ENCODE peak calls at places on chromosomes 4 and X, in seven cellular contexts. One of them, this sample, is unnamed.
A peak's percentile ranks its signal among the peaks of the same experiment; 100 is the strongest.

GRCh38 chr4:54942735-54943134 is 182.7 kb downstream of the KDR start:
- DNase-seq in aorta: no peak
- DNase-seq in EH: no peak
- DNase-seq in kidney: no peak
- DNase-seq in stimulated activated CD4-positive, alpha-beta T cell treated with anti-CD3 and anti-CD28 coated beads, TNF-alpha, amount 100 ng/mL, for 1 hour: no peak
- DNase-seq in Peyer's patch: no peak
- DNase-seq in fibroblast of the conjunctiva: no peak
- DNase-seq in this sample: no peak

GRCh38 chr4:39808231-39808749 is 110.4 kb downstream of the UBE2K start:
- DNase-seq in aorta: no peak
- DNase-seq in EH: no peak
- DNase-seq in kidney: no peak
- DNase-seq in stimulated activated CD4-positive, alpha-beta T cell treated with anti-CD3 and anti-CD28 coated beads, TNF-alpha, amount 100 ng/mL, for 1 hour: no peak
- DNase-seq in Peyer's patch: no peak
- DNase-seq in fibroblast of the conjunctiva: no peak
- DNase-seq in this sample: no peak

GRCh38 chr4:54898163-54898562 is 227.2 kb downstream of the KDR start:
- DNase-seq in aorta: no peak
- DNase-seq in EH: peak; percentile 38
- DNase-seq in kidney: no peak
- DNase-seq in stimulated activated CD4-positive, alpha-beta T cell treated with anti-CD3 and anti-CD28 coated beads, TNF-alpha, amount 100 ng/mL, for 1 hour: no peak
- DNase-seq in Peyer's patch: no peak
- DNase-seq in fibroblast of the conjunctiva: no peak
- DNase-seq in this sample: no peak

GRCh38 chrX:77436682-77437081 is 10.5 kb upstream of the FGF16 start:
- DNase-seq in aorta: no peak
- DNase-seq in EH: peak; percentile 79
- DNase-seq in kidney: no peak
- DNase-seq in stimulated activated CD4-positive, alpha-beta T cell treated with anti-CD3 and anti-CD28 coated beads, TNF-alpha, amount 100 ng/mL, for 1 hour: no peak
- DNase-seq in Peyer's patch: no peak
- DNase-seq in fibroblast of the conjunctiva: no peak
- DNase-seq in this sample: no peak

GRCh38 chr4:186832906-186833305 is 109.2 kb upstream of the FAT1 start:
- DNase-seq in aorta: no peak
- DNase-seq in EH: peak; percentile 40
- DNase-seq in kidney: no peak
- DNase-seq in stimulated activated CD4-positive, alpha-beta T cell treated with anti-CD3 and anti-CD28 coated beads, TNF-alpha, amount 100 ng/mL, for 1 hour: no peak
- DNase-seq in Peyer's patch: no peak
- DNase-seq in fibroblast of the conjunctiva: no peak
- DNase-seq in this sample: no peak

GRCh38 chr4:89306486-89307184 is 965 bp downstream of the GPRIN3 start:
- DNase-seq in aorta: no peak
- DNase-seq in EH: no peak
- DNase-seq in kidney: no peak
- DNase-seq in stimulated activated CD4-positive, alpha-beta T cell treated with anti-CD3 and anti-CD28 coated beads, TNF-alpha, amount 100 ng/mL, for 1 hour: no peak
- DNase-seq in Peyer's patch: no peak
- DNase-seq in fibroblast of the conjunctiva: no peak
- DNase-seq in this sample: no peak

GRCh38 chrX:104968241-104968640 is 252.3 kb downstream of the TEX13A start:
- DNase-seq in aorta: no peak
- DNase-seq in EH: no peak
- DNase-seq in kidney: no peak
- DNase-seq in stimulated activated CD4-positive, alpha-beta T cell treated with anti-CD3 and anti-CD28 coated beads, TNF-alpha, amount 100 ng/mL, for 1 hour: no peak
- DNase-seq in Peyer's patch: no peak
- DNase-seq in fibroblast of the conjunctiva: no peak
- DNase-seq in this sample: no peak

GRCh38 chr4:90357117-90357710 is 230.0 kb downstream of the CCSER1 start:
- DNase-seq in aorta: no peak
- DNase-seq in EH: peak; percentile 21
- DNase-seq in kidney: no peak
- DNase-seq in stimulated activated CD4-positive, alpha-beta T cell treated with anti-CD3 and anti-CD28 coated beads, TNF-alpha, amount 100 ng/mL, for 1 hour: no peak
- DNase-seq in Peyer's patch: no peak
- DNase-seq in fibroblast of the conjunctiva: peak; percentile 75
- DNase-seq in this sample: no peak

GRCh38 chrX:47573334-47574095 is 8.7 kb upstream of the TIMP1 start:
- DNase-seq in aorta: peak; percentile 56
- DNase-seq in EH: peak; percentile 77
- DNase-seq in kidney: peak; percentile 77
- DNase-seq in stimulated activated CD4-positive, alpha-beta T cell treated with anti-CD3 and anti-CD28 coated beads, TNF-alpha, amount 100 ng/mL, for 1 hour: no peak
- DNase-seq in Peyer's patch: no peak
- DNase-seq in fibroblast of the conjunctiva: no peak
- DNase-seq in this sample: no peak

GRCh38 chr4:131419147-131419546 is 1729.9 kb upstream of the PCDH10 start:
- DNase-seq in aorta: no peak
- DNase-seq in EH: no peak
- DNase-seq in kidney: no peak
- DNase-seq in stimulated activated CD4-positive, alpha-beta T cell treated with anti-CD3 and anti-CD28 coated beads, TNF-alpha, amount 100 ng/mL, for 1 hour: no peak
- DNase-seq in Peyer's patch: no peak
- DNase-seq in fibroblast of the conjunctiva: no peak
- DNase-seq in this sample: no peak

GRCh38 chrX:150291014-150291413 is 72.1 kb upstream of the MAMLD1 start:
- DNase-seq in aorta: no peak
- DNase-seq in EH: peak; percentile 16
- DNase-seq in kidney: no peak
- DNase-seq in stimulated activated CD4-positive, alpha-beta T cell treated with anti-CD3 and anti-CD28 coated beads, TNF-alpha, amount 100 ng/mL, for 1 hour: no peak
- DNase-seq in Peyer's patch: no peak
- DNase-seq in fibroblast of the conjunctiva: no peak
- DNase-seq in this sample: no peak

This sample was measured in psoas muscle.